ENCODE peak calls at places on chromosomes 2 and 18, in four cellular contexts. Y, U, V and R are unnamed samples.
A peak's percentile ranks its signal among the peaks of the same experiment; 100 is the strongest.

GRCh38 chr2:240275386-240275785 is 134.9 kb upstream of the OTOS start:
- DNase-seq in Y (no peak), U (no peak), V (no peak), R (no peak)

GRCh38 chr18:58754544-58755068 is 83.3 kb downstream of the MALT1 start:
- DNase-seq in Y (no peak), U (no peak), V (no peak), R (no peak)

GRCh38 chr18:69948919-69949537 is 1.4 kb upstream of the CD226 start:
- DNase-seq in Y (no peak), U (no peak), V (no peak), R (no peak)

GRCh38 chr2:38615237-38615636 is 12.5 kb upstream of the HNRNPLL start:
- DNase-seq in Y (peak; percentile 20), U (no peak), V (no peak), R (no peak)

GRCh38 chr18:2471523-2471922 is 99.8 kb downstream of the METTL4 start:
- DNase-seq in Y (peak; percentile 36), U (no peak), V (no peak), R (no peak)

GRCh38 chr2:33340265-33340664 is 136.2 kb upstream of the RASGRP3 start:
- DNase-seq in Y (no peak), U (no peak), V (no peak), R (no peak)

GRCh38 chr2:74039611-74040010 is 54.9 kb downstream of the TET3 start:
- DNase-seq in Y (no peak), U (no peak), V (no peak), R (no peak)

GRCh38 chr2:159228006-159228655 is 58.4 kb downstream of the WDSUB1 start:
- DNase-seq in Y (no peak), U (no peak), V (no peak), R (no peak)

GRCh38 chr2:109066917-109067828 is 61.8 kb upstream of the SH3RF3 start:
- DNase-seq in Y (no peak), U (no peak), V (no peak), R (no peak)

GRCh38 chr2:9802576-9802993 is 40.7 kb upstream of the TAF1B start:
- DNase-seq in Y (no peak), U (no peak), V (no peak), R (no peak)

GRCh38 chr18:56770873-56771272 is 119.7 kb downstream of the WDR7 start:
- DNase-seq in Y (no peak), U (no peak), V (no peak), R (no peak)

GRCh38 chr2:127389778-127390435 is 2.1 kb upstream of the MAP3K2 start:
- DNase-seq in Y (no peak), U (no peak), V (no peak), R (no peak)

GRCh38 chr18:63427566-63427965 is 5.3 kb upstream of the VPS4B start:
- DNase-seq in Y (peak; percentile 21), U (peak; percentile 26), V (no peak), R (no peak)

GRCh38 chr2:73249636-73250035 is 15.5 kb downstream of the CCT7 start:
- DNase-seq in Y (no peak), U (no peak), V (no peak), R (no peak)

GRCh38 chr2:239904496-239904895 is 120.6 kb downstream of the NDUFA10 start:
- DNase-seq in Y (no peak), U (no peak), V (no peak), R (no peak)

GRCh38 chr2:195021704-195022513 is 635.1 kb upstream of the SLC39A10 start:
- DNase-seq in Y (no peak), U (no peak), V (no peak), R (no peak)

GRCh38 chr18:80249217-80250093 is 2.1 kb upstream of the PARD6G start:
- DNase-seq in Y (no peak), U (no peak), V (no peak), R (no peak)

GRCh38 chr2:28594369-28595108 is 98.7 kb downstream of the PLB1 start:
- DNase-seq in Y (peak; percentile 82), U (peak; percentile 88), V (peak; percentile 72), R (peak; percentile 85)

GRCh38 chr18:33744032-33744697 is 166.1 kb downstream of the ASXL3 start:
- DNase-seq in Y (no peak), U (no peak), V (no peak), R (no peak)

GRCh38 chr18:64009305-64009704 is 39.4 kb downstream of the SERPINB8 start:
- DNase-seq in Y (no peak), U (no peak), V (no peak), R (no peak)

DNA sequence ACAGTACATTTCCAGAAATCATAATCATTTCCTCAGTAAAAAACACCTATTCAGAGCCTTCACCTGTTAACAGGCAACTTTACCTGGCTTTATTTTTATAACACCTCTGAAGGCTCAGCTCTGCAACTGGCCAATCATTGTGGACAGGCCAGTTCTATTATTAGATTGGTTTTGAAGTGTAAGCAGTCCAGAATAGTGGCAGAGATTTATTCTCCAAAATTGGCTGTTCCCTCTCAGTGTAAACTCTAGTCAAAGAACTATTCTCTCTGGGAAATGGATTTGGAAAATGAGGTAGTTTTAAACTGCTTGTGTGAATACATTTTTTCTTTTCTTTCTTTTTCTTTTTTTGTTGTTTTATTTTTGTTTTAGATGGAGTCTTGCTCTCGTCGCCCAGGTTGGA is 35.9 kb downstream of the SLC40A1 start:
- DNase-seq in Y (no peak), U (no peak), V (no peak), R (no peak)
- TF ChIP-seq POLR2AphosphoS5 in Y (no peak), U (no peak), V (no peak), R (no peak)

GRCh38 chr2:190742431-190742830 is 93.5 kb downstream of the NAB1 start:
- DNase-seq in Y (no peak), U (no peak), V (no peak), R (no peak)
- TF ChIP-seq TCF7L2 in Y (no peak), U (no peak), V (no peak), R (no peak)

GRCh38 chr18:7809455-7809854 is 242.3 kb downstream of the PTPRM start:
- DNase-seq in Y (no peak), U (no peak), V (no peak), R (no peak)

GRCh38 chr18:7813131-7813530 is 246.0 kb downstream of the PTPRM start:
- DNase-seq in Y (no peak), U (no peak), V (no peak), R (no peak)

GRCh38 chr18:7809978-7810377 is 242.9 kb downstream of the PTPRM start:
- DNase-seq in Y (no peak), U (no peak), V (no peak), R (no peak)

GRCh38 chr18:7814754-7815315 is 247.7 kb downstream of the PTPRM start:
- DNase-seq in Y (no peak), U (no peak), V (no peak), R (no peak)

DNA sequence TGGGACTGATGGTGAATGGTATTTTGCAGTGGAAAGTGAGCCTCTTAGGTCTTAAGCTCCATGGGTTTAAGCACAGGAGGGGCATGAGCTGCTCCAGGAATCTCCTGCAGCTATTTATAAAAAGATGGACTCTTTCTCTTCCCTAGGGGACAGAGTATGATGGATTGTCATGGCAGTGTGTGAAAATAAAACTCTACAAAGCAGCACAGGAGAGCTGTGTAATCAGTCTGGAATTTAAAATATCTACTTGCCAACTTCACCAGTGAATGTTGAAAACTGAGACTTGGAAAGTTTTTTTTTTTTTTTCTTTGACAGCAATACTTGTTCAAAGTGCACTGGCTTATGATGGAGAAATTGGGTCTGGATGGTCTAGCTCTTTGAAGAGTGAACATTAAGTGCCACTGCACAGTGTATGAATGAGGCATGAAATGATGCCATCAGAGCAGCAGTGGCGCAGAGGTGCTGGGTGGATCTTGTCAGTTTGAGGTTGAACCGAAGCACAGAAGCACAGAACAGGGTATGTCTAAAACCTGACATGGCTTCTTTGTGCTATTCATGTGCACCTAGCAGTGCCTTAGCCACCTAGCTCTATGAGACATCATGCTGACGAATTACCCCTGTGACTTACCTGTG is 245.4 kb downstream of the PTPRM start:
- DNase-seq in Y (no peak), U (no peak), V (peak; percentile 80), R (no peak)
- TF ChIP-seq POLR2AphosphoS5 in Y (no peak), U (no peak), V (no peak), R (no peak)

GRCh38 chr2:190319557-190320498 is at the start of gene HIBCH:
- DNase-seq in Y (peak; percentile 85), U (peak; percentile 99), V (peak; percentile 99), R (peak; percentile 93)

GRCh38 chr2:190325588-190325987 is 6.0 kb upstream of the HIBCH start:
- DNase-seq in Y (no peak), U (no peak), V (no peak), R (no peak)

GRCh38 chr2:190318514-190318913 is 1.1 kb downstream of the HIBCH start:
- DNase-seq in Y (no peak), U (no peak), V (no peak), R (no peak)

GRCh38 chr2:190318931-190319556 is 582 bp downstream of the HIBCH start:
- DNase-seq in Y (no peak), U (no peak), V (no peak), R (no peak)

DNA sequence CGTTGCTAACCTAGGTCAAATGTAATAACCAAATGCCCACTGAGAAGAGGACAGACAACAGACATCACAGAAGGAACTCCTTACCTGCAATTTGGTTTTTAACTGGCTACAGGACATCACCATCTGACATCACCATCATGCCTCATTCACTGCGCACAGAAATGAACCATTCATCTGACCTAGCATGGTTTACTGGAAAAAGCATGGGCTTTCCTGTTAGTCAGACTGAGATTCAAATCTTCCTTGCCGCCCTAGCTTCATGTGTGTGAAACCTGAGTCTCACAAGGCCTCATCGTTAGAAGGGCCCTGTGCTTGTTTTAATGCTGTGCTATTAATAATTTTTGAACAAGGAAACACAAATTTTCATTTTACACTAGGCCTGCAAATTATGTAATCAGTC is 1.1 kb upstream of the HIBCH start:
- DNase-seq in Y (no peak), U (no peak), V (no peak), R (no peak)
- TF ChIP-seq TCF7L2 in Y (no peak), U (no peak), V (no peak), R (no peak)

DNA sequence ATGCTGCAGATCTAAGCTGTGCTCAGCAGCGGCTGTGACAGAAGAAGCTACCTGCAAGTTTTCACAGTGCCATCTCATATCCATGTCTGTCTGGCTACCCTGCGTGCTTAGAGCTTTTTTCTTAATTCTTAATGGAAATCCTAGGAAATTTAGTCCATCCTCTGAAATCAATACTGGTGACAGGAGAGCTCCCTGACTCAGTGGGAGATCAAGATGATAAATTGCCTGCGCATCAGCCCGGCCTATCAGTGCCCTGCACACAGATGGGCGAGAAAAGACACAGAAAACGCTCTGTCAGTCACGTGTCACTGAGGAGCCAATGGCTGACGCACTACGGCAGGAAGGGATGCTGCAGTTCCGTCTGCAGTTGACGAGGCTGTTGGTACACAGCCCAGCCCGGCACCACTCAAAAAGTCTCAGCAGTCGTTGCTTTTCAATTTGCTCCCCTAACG is 819.6 kb upstream of the FSHR start:
- DNase-seq in Y (no peak), U (no peak), V (no peak), R (peak; percentile 15)
- TF ChIP-seq POLR2AphosphoS5 in Y (no peak), U (no peak), V (no peak), R (no peak)

GRCh38 chr2:207448006-207448405 is 81.8 kb upstream of the CREB1 start:
- DNase-seq in Y (no peak), U (no peak), V (no peak), R (no peak)
- TF ChIP-seq TCF7L2 in Y (no peak), U (no peak), V (no peak), R (no peak)